ENCODE peak calls at places on chromosome 1, in eight cellular contexts. One of them, this sample, is unnamed.

GRCh38 chr1:156897078-156897825 is 3.7 kb downstream of the PEAR1 start:
- DNase-seq in CD8-positive, alpha-beta T cell: no peak
- DNase-seq in cardiac muscle cell: no peak
- DNase-seq in brain microvascular endothelial cell: peak
- DNase-seq in HFF-Myc: no peak
- DNase-seq in adipocyte: peak
- DNase-seq in neural progenitor cell: no peak
- DNase-seq in choroid plexus epithelial cell: peak
- DNase-seq in this sample: no peak

GRCh38 chr1:22641906-22642636 is 1.4 kb upstream of the C1QC start:
- DNase-seq in CD8-positive, alpha-beta T cell: peak
- DNase-seq in adipocyte: peak
- DNase-seq in cardiac muscle cell: peak
- DNase-seq in HFF-Myc: no peak
- DNase-seq in neural progenitor cell: peak
- DNase-seq in choroid plexus epithelial cell: peak
- DNase-seq in brain microvascular endothelial cell: peak
- DNase-seq in this sample: peak

GRCh38 chr1:60621524-60621923 is 460.8 kb upstream of the NFIA start:
- DNase-seq in neural progenitor cell: peak
- DNase-seq in brain microvascular endothelial cell: peak
- DNase-seq in cardiac muscle cell: no peak
- DNase-seq in CD8-positive, alpha-beta T cell: no peak
- DNase-seq in adipocyte: no peak
- DNase-seq in choroid plexus epithelial cell: peak
- DNase-seq in HFF-Myc: no peak
- DNase-seq in this sample: no peak

GRCh38 chr1:195663549-195664280 is 944.5 kb downstream of the KCNT2 start:
- DNase-seq in brain microvascular endothelial cell: peak
- DNase-seq in neural progenitor cell: peak
- DNase-seq in choroid plexus epithelial cell: peak
- DNase-seq in CD8-positive, alpha-beta T cell: no peak
- DNase-seq in adipocyte: peak
- DNase-seq in HFF-Myc: peak
- DNase-seq in cardiac muscle cell: no peak
- DNase-seq in this sample: no peak

GRCh38 chr1:241012708-241013340 is 344.2 kb downstream of the RGS7 start:
- DNase-seq in adipocyte: no peak
- DNase-seq in CD8-positive, alpha-beta T cell: no peak
- DNase-seq in cardiac muscle cell: no peak
- DNase-seq in neural progenitor cell: no peak
- DNase-seq in brain microvascular endothelial cell: no peak
- DNase-seq in HFF-Myc: no peak
- DNase-seq in choroid plexus epithelial cell: no peak
- DNase-seq in this sample: no peak

GRCh38 chr1:109383087-109383779 is 14.5 kb downstream of the SORT1 start:
- DNase-seq in HFF-Myc: no peak
- DNase-seq in brain microvascular endothelial cell: no peak
- DNase-seq in CD8-positive, alpha-beta T cell: no peak
- DNase-seq in cardiac muscle cell: peak
- DNase-seq in choroid plexus epithelial cell: no peak
- DNase-seq in adipocyte: no peak
- DNase-seq in neural progenitor cell: peak
- DNase-seq in this sample: no peak

GRCh38 chr1:45862008-45862407 is 58.6 kb downstream of the MAST2 start:
- DNase-seq in choroid plexus epithelial cell: no peak
- DNase-seq in CD8-positive, alpha-beta T cell: no peak
- DNase-seq in brain microvascular endothelial cell: no peak
- DNase-seq in HFF-Myc: no peak
- DNase-seq in cardiac muscle cell: no peak
- DNase-seq in neural progenitor cell: no peak
- DNase-seq in adipocyte: no peak
- DNase-seq in this sample: no peak

GRCh38 chr1:111798580-111798979 is 42.9 kb downstream of the DDX20 start:
- DNase-seq in choroid plexus epithelial cell: no peak
- DNase-seq in brain microvascular endothelial cell: no peak
- DNase-seq in neural progenitor cell: no peak
- DNase-seq in CD8-positive, alpha-beta T cell: no peak
- DNase-seq in HFF-Myc: no peak
- DNase-seq in adipocyte: no peak
- DNase-seq in cardiac muscle cell: no peak
- DNase-seq in this sample: no peak

GRCh38 chr1:108643492-108644333 is 17.2 kb downstream of the HENMT1 start:
- DNase-seq in choroid plexus epithelial cell: peak
- DNase-seq in adipocyte: peak
- DNase-seq in cardiac muscle cell: peak
- DNase-seq in brain microvascular endothelial cell: peak
- DNase-seq in neural progenitor cell: peak
- DNase-seq in HFF-Myc: peak
- DNase-seq in CD8-positive, alpha-beta T cell: peak
- DNase-seq in this sample: peak

DNA sequence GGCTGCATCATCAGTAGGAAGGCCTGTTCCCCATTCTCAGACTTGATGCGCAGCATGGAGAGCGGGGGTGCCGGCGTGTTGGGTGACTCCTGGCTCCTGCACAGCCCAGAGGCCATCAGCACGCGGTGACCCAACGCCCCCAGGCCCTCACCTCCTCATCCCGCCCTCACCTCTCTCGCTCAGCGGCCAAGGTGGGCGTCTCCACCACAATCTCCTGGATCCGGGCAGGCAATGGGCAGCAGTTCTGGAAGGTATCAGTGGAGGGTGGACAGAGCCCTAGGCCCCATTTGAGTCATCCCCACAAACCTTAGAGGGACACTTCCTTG is 2.8 kb downstream of the SH3BGRL3 start:
- DNase-seq in HFF-Myc: no peak
- DNase-seq in neural progenitor cell: no peak
- DNase-seq in CD8-positive, alpha-beta T cell: no peak
- DNase-seq in cardiac muscle cell: no peak
- DNase-seq in brain microvascular endothelial cell: no peak
- DNase-seq in choroid plexus epithelial cell: no peak
- DNase-seq in adipocyte: no peak
- DNase-seq in this sample: peak
- H3K4me3 ChIP-seq in HFF-Myc: no peak
- H3K4me3 ChIP-seq in neural progenitor cell: no peak
- H3K4me3 ChIP-seq in CD8-positive, alpha-beta T cell: no peak
- H3K4me3 ChIP-seq in cardiac muscle cell: no peak
- H3K4me3 ChIP-seq in brain microvascular endothelial cell: peak
- H3K4me3 ChIP-seq in choroid plexus epithelial cell: no peak
- H3K4me3 ChIP-seq in adipocyte: peak
- H3K4me3 ChIP-seq in this sample: peak

GRCh38 chr1:28744184-28744583 is 7.4 kb downstream of the YTHDF2 start:
- DNase-seq in brain microvascular endothelial cell: no peak
- DNase-seq in HFF-Myc: no peak
- DNase-seq in adipocyte: no peak
- DNase-seq in choroid plexus epithelial cell: no peak
- DNase-seq in cardiac muscle cell: no peak
- DNase-seq in CD8-positive, alpha-beta T cell: no peak
- DNase-seq in neural progenitor cell: no peak
- DNase-seq in this sample: no peak
- H3K4me3 ChIP-seq in brain microvascular endothelial cell: no peak
- H3K4me3 ChIP-seq in HFF-Myc: no peak
- H3K4me3 ChIP-seq in adipocyte: peak
- H3K4me3 ChIP-seq in choroid plexus epithelial cell: no peak
- H3K4me3 ChIP-seq in cardiac muscle cell: no peak
- H3K4me3 ChIP-seq in CD8-positive, alpha-beta T cell: no peak
- H3K4me3 ChIP-seq in neural progenitor cell: peak
- H3K4me3 ChIP-seq in this sample: no peak

DNA sequence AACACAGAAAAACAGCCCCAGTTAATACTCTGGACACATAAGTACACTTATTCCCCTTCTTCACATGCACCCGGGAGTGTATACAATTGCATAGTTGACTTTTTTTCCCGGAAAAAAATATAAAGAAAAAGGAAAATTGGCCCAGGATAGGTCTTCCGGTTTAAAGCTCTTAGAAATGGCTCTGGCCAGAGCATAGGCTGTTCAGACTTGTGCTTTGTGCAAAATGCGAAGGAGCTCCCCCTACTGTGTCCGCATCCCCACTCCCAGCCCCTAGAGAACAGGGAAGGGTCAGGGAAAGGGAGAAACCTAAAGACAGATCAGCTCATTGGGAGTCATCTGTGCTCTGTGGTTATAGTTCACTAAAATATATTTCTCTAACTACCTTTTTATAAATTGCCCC is 5.5 kb upstream of the MTMR11 start:
- DNase-seq in choroid plexus epithelial cell: peak
- DNase-seq in HFF-Myc: no peak
- DNase-seq in CD8-positive, alpha-beta T cell: no peak
- DNase-seq in cardiac muscle cell: peak
- DNase-seq in adipocyte: no peak
- DNase-seq in brain microvascular endothelial cell: no peak
- DNase-seq in neural progenitor cell: peak
- DNase-seq in this sample: peak
- H3K4me3 ChIP-seq in choroid plexus epithelial cell: no peak
- H3K4me3 ChIP-seq in HFF-Myc: no peak
- H3K4me3 ChIP-seq in CD8-positive, alpha-beta T cell: no peak
- H3K4me3 ChIP-seq in cardiac muscle cell: no peak
- H3K4me3 ChIP-seq in adipocyte: no peak
- H3K4me3 ChIP-seq in brain microvascular endothelial cell: no peak
- H3K4me3 ChIP-seq in neural progenitor cell: no peak
- H3K4me3 ChIP-seq in this sample: no peak

GRCh38 chr1:150874455-150875196 is 1.8 kb downstream of the ARNT start:
- DNase-seq in cardiac muscle cell: no peak
- DNase-seq in adipocyte: peak
- DNase-seq in neural progenitor cell: no peak
- DNase-seq in HFF-Myc: no peak
- DNase-seq in choroid plexus epithelial cell: no peak
- DNase-seq in brain microvascular endothelial cell: no peak
- DNase-seq in CD8-positive, alpha-beta T cell: no peak
- DNase-seq in this sample: no peak
- H3K4me3 ChIP-seq in cardiac muscle cell: peak
- H3K4me3 ChIP-seq in adipocyte: peak
- H3K4me3 ChIP-seq in neural progenitor cell: peak
- H3K4me3 ChIP-seq in HFF-Myc: peak
- H3K4me3 ChIP-seq in choroid plexus epithelial cell: peak
- H3K4me3 ChIP-seq in brain microvascular endothelial cell: peak
- H3K4me3 ChIP-seq in CD8-positive, alpha-beta T cell: peak
- H3K4me3 ChIP-seq in this sample: peak

DNA sequence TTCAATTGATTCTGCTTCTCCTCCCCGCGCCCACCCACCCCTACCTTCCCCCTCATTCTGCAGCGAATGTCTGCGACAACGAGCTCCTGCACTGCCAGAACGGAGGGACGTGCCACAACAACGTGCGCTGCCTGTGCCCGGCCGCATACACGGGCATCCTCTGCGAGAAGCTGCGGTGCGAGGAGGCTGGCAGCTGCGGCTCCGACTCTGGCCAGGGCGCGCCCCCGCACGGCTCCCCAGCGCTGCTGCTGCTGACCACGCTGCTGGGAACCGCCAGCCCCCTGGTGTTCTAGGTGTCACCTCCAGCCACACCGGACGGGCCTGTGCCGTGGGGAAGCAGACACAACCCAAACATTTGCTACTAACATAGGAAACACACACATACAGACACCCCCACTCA is 339.7 kb downstream of the NTNG1 start:
- DNase-seq in HFF-Myc: no peak
- DNase-seq in brain microvascular endothelial cell: no peak
- DNase-seq in choroid plexus epithelial cell: peak
- DNase-seq in neural progenitor cell: no peak
- DNase-seq in CD8-positive, alpha-beta T cell: no peak
- DNase-seq in adipocyte: no peak
- DNase-seq in cardiac muscle cell: no peak
- DNase-seq in this sample: no peak
- H3K4me3 ChIP-seq in HFF-Myc: no peak
- H3K4me3 ChIP-seq in brain microvascular endothelial cell: peak
- H3K4me3 ChIP-seq in choroid plexus epithelial cell: peak
- H3K4me3 ChIP-seq in neural progenitor cell: no peak
- H3K4me3 ChIP-seq in CD8-positive, alpha-beta T cell: no peak
- H3K4me3 ChIP-seq in adipocyte: peak
- H3K4me3 ChIP-seq in cardiac muscle cell: no peak
- H3K4me3 ChIP-seq in this sample: no peak